ENCODE peak calls at places on chromosomes 2 and 18, in four cellular contexts. One of them, this sample, is unnamed.

GRCh38 chr18:78363556-78363955 is 616.1 kb upstream of the SALL3 start:
- DNase-seq in coronary artery: no peak
- DNase-seq in Peyer's patch: no peak
- DNase-seq in lower lobe of right lung: no peak
- DNase-seq in this sample: no peak

GRCh38 chr2:200966770-200967169 is 3.3 kb upstream of the ORC2 start:
- DNase-seq in coronary artery: no peak
- DNase-seq in Peyer's patch: no peak
- DNase-seq in lower lobe of right lung: no peak
- DNase-seq in this sample: peak; percentile 73

GRCh38 chr18:24397694-24398365 is at the start of gene OSBPL1A:
- DNase-seq in coronary artery: peak; percentile 97
- DNase-seq in Peyer's patch: peak; percentile 75
- DNase-seq in lower lobe of right lung: peak; percentile 97
- DNase-seq in this sample: peak; percentile 99

GRCh38 chr2:200590090-200590489 is 4.3 kb downstream of the AOX1 start:
- DNase-seq in coronary artery: no peak
- DNase-seq in Peyer's patch: no peak
- DNase-seq in lower lobe of right lung: no peak
- DNase-seq in this sample: peak; percentile 78

GRCh38 chr18:2846638-2847340 is at the start of gene EMILIN2:
- DNase-seq in coronary artery: peak; percentile 81
- DNase-seq in Peyer's patch: peak; percentile 75
- DNase-seq in lower lobe of right lung: peak; percentile 92
- DNase-seq in this sample: no peak

GRCh38 chr2:201308914-201309313 is 48.2 kb downstream of the FLACC1 start:
- DNase-seq in coronary artery: no peak
- DNase-seq in Peyer's patch: no peak
- DNase-seq in lower lobe of right lung: no peak
- DNase-seq in this sample: no peak

GRCh38 chr2:218217366-218218309 is 649 bp downstream of the ARPC2 start:
- DNase-seq in coronary artery: peak; percentile 80
- DNase-seq in Peyer's patch: peak; percentile 62
- DNase-seq in lower lobe of right lung: peak; percentile 88
- DNase-seq in this sample: peak; percentile 60

GRCh38 chr2:237435844-237436590 is 22.1 kb upstream of the COL6A3 start:
- DNase-seq in coronary artery: no peak
- DNase-seq in Peyer's patch: no peak
- DNase-seq in lower lobe of right lung: no peak
- DNase-seq in this sample: peak; percentile 77

GRCh38 chr2:130389363-130389762 is 33.5 kb downstream of the PTPN18 start:
- DNase-seq in coronary artery: no peak
- DNase-seq in Peyer's patch: no peak
- DNase-seq in lower lobe of right lung: no peak
- DNase-seq in this sample: no peak

GRCh38 chr2:144462266-144462665 is 57.7 kb downstream of the ZEB2 start:
- DNase-seq in coronary artery: no peak
- DNase-seq in Peyer's patch: no peak
- DNase-seq in lower lobe of right lung: no peak
- DNase-seq in this sample: no peak

GRCh38 chr18:9637036-9637767 is 22.8 kb upstream of the PPP4R1 start:
- DNase-seq in coronary artery: no peak
- DNase-seq in Peyer's patch: no peak
- DNase-seq in lower lobe of right lung: no peak
- DNase-seq in this sample: no peak

GRCh38 chr2:101380376-101380775 is 6.9 kb downstream of the CREG2 start:
- DNase-seq in coronary artery: no peak
- DNase-seq in Peyer's patch: no peak
- DNase-seq in lower lobe of right lung: no peak
- DNase-seq in this sample: peak; percentile 71

GRCh38 chr18:46555724-46556123 is 101.3 kb downstream of the LOXHD1 start:
- DNase-seq in coronary artery: no peak
- DNase-seq in Peyer's patch: no peak
- DNase-seq in lower lobe of right lung: no peak
- DNase-seq in this sample: no peak

GRCh38 chr18:5582054-5582453 is 38.3 kb upstream of the EPB41L3 start:
- DNase-seq in coronary artery: no peak
- DNase-seq in Peyer's patch: no peak
- DNase-seq in lower lobe of right lung: no peak
- DNase-seq in this sample: no peak

GRCh38 chr2:109356251-109357035 is 227.4 kb downstream of the SH3RF3 start:
- DNase-seq in coronary artery: peak; percentile 47
- DNase-seq in Peyer's patch: peak; percentile 10
- DNase-seq in lower lobe of right lung: no peak
- DNase-seq in this sample: no peak

GRCh38 chr18:32366586-32367538 is 103.8 kb downstream of the GAREM1 start:
- DNase-seq in coronary artery: no peak
- DNase-seq in Peyer's patch: no peak
- DNase-seq in lower lobe of right lung: no peak
- DNase-seq in this sample: peak; percentile 41

GRCh38 chr2:136310005-136310495 is 192.1 kb upstream of the CXCR4 start:
- DNase-seq in coronary artery: no peak
- DNase-seq in Peyer's patch: no peak
- DNase-seq in lower lobe of right lung: no peak
- DNase-seq in this sample: no peak

GRCh38 chr2:46471-47345 is at the start of gene FAM110C:
- DNase-seq in coronary artery: peak; percentile 89
- DNase-seq in Peyer's patch: no peak
- DNase-seq in lower lobe of right lung: peak; percentile 81
- DNase-seq in this sample: peak; percentile 3

GRCh38 chr18:26309283-26309682 is 83.0 kb downstream of the TAF4B start:
- DNase-seq in coronary artery: no peak
- DNase-seq in Peyer's patch: no peak
- DNase-seq in lower lobe of right lung: no peak
- DNase-seq in this sample: peak; percentile 21

GRCh38 chr2:229044581-229044980 is 226.5 kb downstream of the PID1 start:
- DNase-seq in coronary artery: no peak
- DNase-seq in Peyer's patch: no peak
- DNase-seq in lower lobe of right lung: no peak
- DNase-seq in this sample: peak; percentile 20

DNA sequence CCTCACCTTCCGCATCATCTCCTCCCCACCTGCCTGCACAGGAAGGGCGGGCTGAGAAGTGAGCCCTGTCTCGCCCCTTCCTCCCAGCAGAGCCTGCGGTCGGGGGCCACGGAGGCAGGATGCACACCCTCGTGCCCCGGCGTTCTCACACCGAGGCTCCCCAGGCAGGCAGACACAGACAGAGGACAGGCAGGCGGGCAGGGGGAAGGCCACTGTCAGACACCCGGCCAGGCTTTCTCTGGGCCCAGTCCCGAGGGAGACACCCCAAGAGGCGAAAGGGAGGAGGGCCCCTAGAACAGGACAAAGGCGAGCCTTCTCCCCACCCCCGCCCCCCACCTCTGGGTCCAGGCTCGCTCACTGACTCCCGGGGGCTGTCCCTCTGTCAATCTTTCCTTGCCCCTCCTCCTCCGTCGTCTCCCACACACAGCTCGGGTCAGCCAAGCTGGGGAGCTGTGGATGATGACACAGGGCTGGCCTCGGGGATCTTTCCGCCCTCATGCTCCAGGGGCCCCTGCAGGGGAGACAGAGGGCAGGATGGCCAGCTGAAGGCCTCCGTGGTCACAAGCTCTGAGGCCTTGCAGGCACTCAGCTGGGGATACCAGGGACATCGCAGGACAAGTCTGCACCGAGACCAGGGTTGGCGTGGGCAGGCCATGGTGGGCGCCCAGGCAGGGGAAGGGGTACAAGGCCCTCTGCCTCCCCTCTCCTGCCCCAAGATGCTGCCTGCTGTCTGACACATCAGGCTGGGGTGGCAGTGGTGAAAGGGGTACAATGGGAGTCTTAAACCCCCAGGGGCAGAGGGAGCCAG is 24.9 kb downstream of the BIN1 start:
- DNase-seq in coronary artery: no peak
- DNase-seq in Peyer's patch: peak; percentile 88
- DNase-seq in lower lobe of right lung: no peak
- DNase-seq in this sample: no peak
- H3K4me3 ChIP-seq in coronary artery: peak overlapping the region; percentile 44
- H3K4me3 ChIP-seq in Peyer's patch: peak overlapping the region; percentile 53
- H3K4me3 ChIP-seq in lower lobe of right lung: peak overlapping the region; percentile 39
- H3K4me3 ChIP-seq in this sample: no peak overlapping the region

DNA sequence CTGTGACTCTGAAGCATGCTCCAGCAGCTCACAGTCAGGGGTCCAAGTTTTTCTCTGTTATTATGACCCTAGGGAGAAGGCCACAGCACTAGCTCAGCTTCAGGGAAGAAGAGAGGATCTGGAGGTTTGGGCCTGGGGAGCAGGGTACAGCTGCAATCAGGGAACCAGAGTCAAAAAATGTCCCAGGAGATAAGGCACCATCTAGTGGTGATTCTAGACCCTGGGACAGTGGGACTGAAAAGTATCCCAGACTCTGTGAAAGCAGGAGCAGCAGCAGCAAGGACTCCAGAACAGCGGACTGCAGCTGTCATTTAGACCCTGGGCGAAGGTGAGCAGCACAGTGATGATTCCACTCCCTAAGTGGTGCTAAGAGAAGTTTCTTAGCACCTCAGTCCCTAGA is 278.4 kb upstream of the DDX18 start:
- DNase-seq in coronary artery: no peak
- DNase-seq in Peyer's patch: no peak
- DNase-seq in lower lobe of right lung: no peak
- DNase-seq in this sample: no peak
- TF ChIP-seq CTCF in coronary artery: no peak
- TF ChIP-seq CTCF in Peyer's patch: peak; percentile 44
- TF ChIP-seq CTCF in lower lobe of right lung: peak; percentile 32
- TF ChIP-seq CTCF in this sample: no peak

GRCh38 chr2:196076778-196077568 is 8.3 kb upstream of the DNAH7 start:
- DNase-seq in coronary artery: no peak
- DNase-seq in Peyer's patch: no peak
- DNase-seq in lower lobe of right lung: no peak
- DNase-seq in this sample: no peak
- H3K4me3 ChIP-seq in coronary artery: no peak overlapping the region
- H3K4me3 ChIP-seq in Peyer's patch: no peak overlapping the region
- H3K4me3 ChIP-seq in lower lobe of right lung: no peak overlapping the region
- H3K4me3 ChIP-seq in this sample: no peak overlapping the region

GRCh38 chr2:86087936-86088850 is 17.5 kb downstream of the POLR1A start:
- DNase-seq in coronary artery: no peak
- DNase-seq in Peyer's patch: no peak
- DNase-seq in lower lobe of right lung: no peak
- DNase-seq in this sample: no peak
- TF ChIP-seq CTCF in coronary artery: no peak
- TF ChIP-seq CTCF in Peyer's patch: peak; percentile 11
- TF ChIP-seq CTCF in lower lobe of right lung: peak; percentile 35
- TF ChIP-seq CTCF in this sample: peak; percentile 43

DNA sequence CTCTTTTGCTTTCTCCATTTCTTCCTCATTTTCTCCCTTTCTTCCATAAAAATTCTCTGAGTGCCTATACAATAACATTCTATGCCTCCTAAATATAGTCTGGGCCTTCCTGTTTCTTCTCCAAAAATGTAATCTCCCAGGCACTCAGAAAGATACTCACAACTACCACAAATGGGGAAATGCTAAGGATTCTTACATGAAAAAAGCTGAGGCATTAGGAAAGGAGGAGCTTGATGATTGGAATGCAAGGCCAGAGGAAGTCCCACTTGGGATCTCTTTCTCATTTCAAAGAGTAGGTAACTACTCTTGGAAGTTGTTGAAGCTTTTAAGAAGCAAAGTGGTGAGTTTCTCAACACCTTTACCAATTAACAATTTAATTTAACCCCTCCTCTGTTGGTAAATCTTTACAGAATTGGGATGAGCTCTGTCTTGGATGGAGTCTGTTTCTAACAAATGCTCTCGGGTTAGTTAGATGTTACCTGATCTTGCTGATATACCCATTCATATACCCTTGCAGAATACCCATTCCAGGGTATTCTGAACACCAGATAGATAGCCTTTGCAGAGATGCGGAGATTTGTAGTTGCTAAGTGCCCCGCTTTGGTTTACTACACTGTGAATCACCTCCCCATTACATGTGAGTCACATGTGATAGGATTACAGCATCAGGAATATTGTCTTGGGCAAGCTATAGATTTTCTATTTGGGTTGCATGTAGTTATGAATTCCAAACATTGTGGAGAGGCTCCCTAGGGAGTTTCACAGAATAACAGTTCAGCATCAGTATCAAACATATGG is 3.6 kb downstream of the VSNL1 start:
- DNase-seq in coronary artery: no peak
- DNase-seq in Peyer's patch: no peak
- DNase-seq in lower lobe of right lung: no peak
- DNase-seq in this sample: peak; percentile 20
- H3K4me3 ChIP-seq in coronary artery: no peak overlapping the region
- H3K4me3 ChIP-seq in Peyer's patch: no peak overlapping the region
- H3K4me3 ChIP-seq in lower lobe of right lung: no peak overlapping the region
- H3K4me3 ChIP-seq in this sample: no peak overlapping the region

DNA sequence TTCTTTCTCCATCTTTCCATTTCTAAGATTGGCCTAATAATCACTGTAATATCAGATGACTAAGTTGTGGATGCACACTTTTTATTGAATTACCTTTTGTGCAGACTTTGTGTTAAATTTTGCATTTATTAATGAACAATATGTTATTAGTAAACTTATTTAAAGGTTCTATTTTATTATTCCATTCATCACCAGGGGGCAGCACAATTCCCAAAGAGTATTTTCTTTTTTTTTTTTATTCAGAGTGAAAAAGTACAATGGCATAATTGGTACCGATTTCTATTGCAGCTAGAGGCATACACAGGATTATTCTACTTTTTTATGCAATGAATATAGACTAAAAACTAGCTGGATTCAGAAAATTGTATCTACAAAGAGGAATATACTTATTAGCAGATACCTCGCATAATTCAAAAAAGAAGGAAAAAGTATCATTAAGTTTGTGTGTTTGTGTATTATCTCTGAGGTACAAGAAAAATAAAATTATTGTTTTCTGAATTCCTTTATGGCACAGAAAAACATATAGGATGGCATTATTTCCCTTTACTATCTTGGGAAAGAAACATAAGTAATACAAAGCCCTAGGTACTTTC is 390.6 kb downstream of the ERBB4 start:
- DNase-seq in coronary artery: no peak
- DNase-seq in Peyer's patch: no peak
- DNase-seq in lower lobe of right lung: no peak
- DNase-seq in this sample: no peak
- TF ChIP-seq CTCF in coronary artery: no peak
- TF ChIP-seq CTCF in Peyer's patch: no peak
- TF ChIP-seq CTCF in lower lobe of right lung: peak; percentile 38
- TF ChIP-seq CTCF in this sample: peak; percentile 15

GRCh38 chr2:181683518-181684453 is 3.5 kb upstream of the NEUROD1 start:
- DNase-seq in coronary artery: no peak
- DNase-seq in Peyer's patch: no peak
- DNase-seq in lower lobe of right lung: no peak
- DNase-seq in this sample: peak; percentile 73
- H3K4me3 ChIP-seq in coronary artery: peak overlapping the region; percentile 57
- H3K4me3 ChIP-seq in Peyer's patch: peak overlapping the region; percentile 20
- H3K4me3 ChIP-seq in lower lobe of right lung: peak overlapping the region; percentile 11
- H3K4me3 ChIP-seq in this sample: no peak overlapping the region